ENCODE peak calls at places on chromosomes 12 and 14, in eight cellular contexts. B, Q, F, G, S, Z, A and D are unnamed samples.
A peak's percentile ranks its signal among the peaks of the same experiment; 100 is the strongest.

GRCh38 chr14:97796511-97796910 is 999.3 kb downstream of the VRK1 start:
- DNase-seq in G (no peak), S (no peak), F (no peak), B (no peak), A (no peak), Q (no peak), Z (no peak), D (no peak)

GRCh38 chr14:69298131-69299071 is 38.4 kb downstream of the GALNT16 start:
- DNase-seq in A (no peak), Q (no peak), S (no peak), G (no peak), Z (no peak), F (no peak), B (no peak), D (no peak)

GRCh38 chr14:98714604-98715003 is 557.4 kb downstream of the BCL11B start:
- DNase-seq in S (no peak), A (no peak), B (no peak), Q (no peak), F (no peak), Z (no peak), G (no peak), D (no peak)

GRCh38 chr12:6923851-6924250 is 3.9 kb upstream of the ATN1 start:
- DNase-seq in G (no peak), S (no peak), Q (no peak), Z (no peak), A (no peak), B (no peak), F (no peak), D (no peak)

GRCh38 chr14:25006961-25007795 is 42.8 kb downstream of the STXBP6 start:
- DNase-seq in B (no peak), G (no peak), F (peak; percentile 86), Q (peak; percentile 1), A (no peak), S (peak; percentile 78), Z (peak; percentile 77), D (peak; percentile 84)

GRCh38 chr12:127829974-127830543 is 436.9 kb upstream of the TMEM132C start:
- DNase-seq in F (no peak), A (peak; percentile 4), S (no peak), B (no peak), G (no peak), Z (no peak), Q (no peak), D (no peak)

GRCh38 chr12:3160081-3160480 is 82.9 kb downstream of the TSPAN9 start:
- DNase-seq in B (no peak), S (peak; percentile 68), Q (no peak), A (no peak), F (no peak), G (no peak), Z (no peak), D (peak; percentile 51)

GRCh38 chr14:68945585-68946289 is 33.4 kb downstream of the ACTN1 start:
- DNase-seq in S (no peak), F (no peak), A (no peak), Z (no peak), G (no peak), B (no peak), Q (no peak), D (no peak)

GRCh38 chr12:52307836-52308806 is 13.1 kb downstream of the KRT83 start:
- DNase-seq in B (peak; percentile 89), F (peak; percentile 20), G (peak; percentile 71), Q (no peak), S (peak; percentile 20), A (no peak), Z (peak; percentile 18), D (peak; percentile 31)

GRCh38 chr12:132593071-132593470 is 17.3 kb downstream of the LRCOL1 start:
- DNase-seq in F (no peak), B (no peak), G (no peak), S (no peak), A (no peak), Q (no peak), Z (no peak), D (no peak)

GRCh38 chr12:132593938-132594358 is 16.4 kb downstream of the LRCOL1 start:
- DNase-seq in B (peak; percentile 98), F (peak; percentile 96), G (peak; percentile 84), Z (peak; percentile 89), S (peak; percentile 96), A (peak; percentile 94), Q (peak; percentile 98), D (peak; percentile 86)

GRCh38 chr12:132592261-132592970 is 18.0 kb downstream of the LRCOL1 start:
- DNase-seq in Z (no peak), B (no peak), S (no peak), G (no peak), A (no peak), Q (no peak), F (no peak), D (no peak)

GRCh38 chr12:132595183-132595582 is 15.2 kb downstream of the LRCOL1 start:
- DNase-seq in Z (no peak), S (no peak), A (no peak), Q (no peak), G (no peak), F (no peak), B (no peak), D (no peak)

DNA sequence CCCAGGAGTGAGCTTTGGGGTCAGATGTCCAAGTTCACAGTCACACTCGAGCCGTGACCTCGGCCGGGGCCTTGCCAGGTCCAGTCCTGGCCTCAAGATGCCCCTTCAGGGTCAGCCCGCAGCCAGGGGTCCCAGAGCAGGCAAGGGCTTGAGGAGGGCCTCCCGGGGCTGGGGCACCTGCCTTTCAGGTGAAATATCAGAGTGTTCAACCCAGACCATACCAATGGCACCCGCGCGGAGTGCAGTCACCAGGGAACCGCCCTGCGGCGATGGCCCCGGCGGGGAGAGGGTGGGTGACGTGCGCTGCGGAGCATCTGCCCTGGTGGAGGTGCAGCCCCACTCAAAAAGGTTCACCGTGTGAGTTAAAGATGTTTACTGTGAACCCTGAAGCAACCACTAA is 16.9 kb downstream of the LRCOL1 start:
- DNase-seq in F (no peak), Q (no peak), S (no peak), B (no peak), G (no peak), Z (no peak), A (no peak), D (no peak)
- H3K4me3 ChIP-seq in F (no peak overlapping the region), Q (no peak overlapping the region), S (peak overlapping the region; percentile 1), B (no peak overlapping the region), G (no peak overlapping the region), Z (no peak overlapping the region), A (no peak overlapping the region), D (no peak overlapping the region)

GRCh38 chr12:32854716-32855115 is 41.9 kb downstream of the PKP2 start:
- DNase-seq in B (no peak), G (no peak), F (no peak), A (no peak), Z (no peak), S (no peak), Q (no peak), D (no peak)

GRCh38 chr12:32860182-32860581 is 36.4 kb downstream of the PKP2 start:
- DNase-seq in A (no peak), F (no peak), S (no peak), B (no peak), Z (no peak), G (no peak), Q (no peak), D (peak; percentile 82)

GRCh38 chr12:32854097-32854496 is 42.5 kb downstream of the PKP2 start:
- DNase-seq in G (no peak), Z (no peak), B (no peak), A (no peak), Q (no peak), F (no peak), S (peak; percentile 29), D (no peak)

GRCh38 chr12:32863128-32863527 is 33.4 kb downstream of the PKP2 start:
- DNase-seq in Z (no peak), S (no peak), F (no peak), B (no peak), Q (no peak), A (no peak), G (no peak), D (no peak)

GRCh38 chr12:32859389-32859788 is 37.2 kb downstream of the PKP2 start:
- DNase-seq in B (no peak), A (no peak), Q (no peak), S (no peak), G (no peak), F (no peak), Z (no peak), D (no peak)
- H3K4me3 ChIP-seq in B (no peak overlapping the region), A (no peak overlapping the region), Q (no peak overlapping the region), S (no peak overlapping the region), G (no peak overlapping the region), F (no peak overlapping the region), Z (no peak overlapping the region), D (no peak overlapping the region)

DNA sequence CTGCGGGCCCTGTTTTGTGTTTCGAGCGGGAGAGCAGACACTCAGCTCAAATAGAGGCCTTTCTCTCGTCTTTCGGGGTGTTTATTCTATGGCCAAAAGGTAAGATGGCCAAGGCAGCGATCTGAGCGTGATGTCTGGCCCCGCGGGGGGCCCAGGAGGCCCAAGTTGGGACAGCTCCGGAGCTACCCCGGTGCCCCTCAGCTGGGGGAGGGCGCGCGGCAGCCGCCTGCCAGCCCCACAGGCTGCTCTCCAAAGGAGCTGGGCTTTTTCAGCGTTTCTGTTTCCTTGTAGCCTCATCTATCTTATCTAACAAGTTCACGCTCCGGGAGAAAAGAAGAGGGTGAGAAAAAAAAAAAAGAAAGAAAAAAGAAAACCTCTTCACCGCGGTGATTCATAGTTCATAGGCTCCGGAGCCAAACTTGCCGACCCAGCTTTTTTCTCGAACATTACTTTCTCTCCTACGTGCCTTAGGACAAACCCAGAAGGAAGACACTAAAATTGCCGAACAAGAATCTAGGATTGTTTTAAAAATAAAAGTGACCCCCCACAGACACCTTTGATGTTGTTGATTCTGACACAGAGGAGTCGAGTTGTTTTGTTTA is 7.4 kb upstream of the FOXG1 start:
- DNase-seq in Q (no peak), S (no peak), A (no peak), G (no peak), B (no peak), Z (no peak), F (no peak), D (no peak)
- H3K4me3 ChIP-seq in Q (peak overlapping the region; percentile 27), S (no peak overlapping the region), A (no peak overlapping the region), G (no peak overlapping the region), B (peak overlapping the region; percentile 42), Z (no peak overlapping the region), F (no peak overlapping the region), D (no peak overlapping the region)

GRCh38 chr14:93974299-93974698 is 2.1 kb downstream of the ASB2 start:
- DNase-seq in F (no peak), Z (no peak), G (no peak), B (no peak), A (no peak), Q (no peak), S (no peak), D (no peak)

GRCh38 chr14:93977171-93977570 is 801 bp upstream of the ASB2 start:
- DNase-seq in Q (no peak), F (no peak), A (no peak), S (no peak), Z (no peak), G (no peak), B (no peak), D (no peak)

GRCh38 chr14:93974833-93975232 is 1.5 kb downstream of the ASB2 start:
- DNase-seq in A (no peak), Q (no peak), G (peak; percentile 74), Z (no peak), F (no peak), S (no peak), B (no peak), D (no peak)

GRCh38 chr14:93976477-93977057 is at the start of gene ASB2:
- DNase-seq in S (no peak), F (no peak), B (no peak), G (no peak), Z (no peak), Q (no peak), A (peak; percentile 69), D (no peak)

GRCh38 chr14:93975791-93976476 is 436 bp downstream of the ASB2 start:
- DNase-seq in A (peak; percentile 94), B (no peak), Q (no peak), Z (no peak), G (no peak), S (no peak), F (no peak), D (no peak)
- H3K4me3 ChIP-seq in A (peak overlapping the region; percentile 64), B (no peak overlapping the region), Q (no peak overlapping the region), Z (no peak overlapping the region), G (no peak overlapping the region), S (no peak overlapping the region), F (no peak overlapping the region), D (no peak overlapping the region)